ENCODE peak calls at places on chromosomes 3 and 15, in nine cellular contexts. U, S, G, D, I, O, N, K and P are unnamed samples.

GRCh38 chr3:28376424-28376823 is 27.8 kb upstream of the AZI2 start:
- DNase-seq in U (no peak), S (no peak), G (no peak), D (peak), I (no peak), O (no peak), N (no peak), K (no peak), P (no peak)

GRCh38 chr15:87777054-87777498 is 479.5 kb downstream of the NTRK3 start:
- DNase-seq in U (no peak), S (no peak), G (no peak), D (no peak), I (no peak), O (no peak), N (no peak), K (no peak), P (no peak)

GRCh38 chr3:48187579-48188265 is 495 bp downstream of the CDC25A start:
- DNase-seq in U (peak), S (peak), G (no peak), D (peak), I (peak), O (peak), N (peak), K (no peak), P (peak)

GRCh38 chr15:73887481-73887880 is 14.1 kb downstream of the TBC1D21 start:
- DNase-seq in U (no peak), S (no peak), G (no peak), D (no peak), I (no peak), O (no peak), N (no peak), K (no peak), P (no peak)

GRCh38 chr3:187958432-187959003 is 195.4 kb upstream of the LPP start:
- DNase-seq in U (peak), S (no peak), G (no peak), D (no peak), I (peak), O (no peak), N (no peak), K (no peak), P (no peak)

GRCh38 chr3:152258448-152259302 is 10.1 kb upstream of the MBNL1 start:
- DNase-seq in U (peak), S (peak), G (peak), D (peak), I (peak), O (peak), N (peak), K (peak), P (peak)

GRCh38 chr3:64716110-64716509 is 28.3 kb upstream of the ADAMTS9 start:
- DNase-seq in U (no peak), S (no peak), G (no peak), D (no peak), I (no peak), O (no peak), N (no peak), K (no peak), P (no peak)

GRCh38 chr3:59573911-59574310 is 524.1 kb upstream of the CFAP20DC start:
- DNase-seq in U (no peak), S (no peak), G (no peak), D (peak), I (no peak), O (no peak), N (peak), K (no peak), P (no peak)

GRCh38 chr15:82624008-82624407 is 23.2 kb downstream of the CPEB1 start:
- DNase-seq in U (no peak), S (no peak), G (no peak), D (no peak), I (no peak), O (no peak), N (no peak), K (no peak), P (no peak)

GRCh38 chr3:63807901-63808589 is 11.1 kb upstream of the C3orf49 start:
- DNase-seq in U (no peak), S (no peak), G (no peak), D (no peak), I (no peak), O (no peak), N (no peak), K (no peak), P (no peak)

GRCh38 chr3:47283596-47284364 is 1.0 kb downstream of the KLHL18 start:
- DNase-seq in U (no peak), S (no peak), G (no peak), D (peak), I (peak), O (no peak), N (no peak), K (no peak), P (no peak)

GRCh38 chr15:78866824-78867223 is 5.9 kb upstream of the MORF4L1 start:
- DNase-seq in U (no peak), S (no peak), G (no peak), D (no peak), I (no peak), O (no peak), N (no peak), K (no peak), P (no peak)

GRCh38 chr3:171088984-171089754 is 62.6 kb upstream of the SLC2A2 start:
- DNase-seq in U (no peak), S (no peak), G (peak), D (peak), I (no peak), O (no peak), N (no peak), K (no peak), P (no peak)

GRCh38 chr3:131933665-131934064 is 101.1 kb downstream of the CPNE4 start:
- DNase-seq in U (no peak), S (no peak), G (no peak), D (no peak), I (no peak), O (no peak), N (no peak), K (no peak), P (no peak)

GRCh38 chr15:33735637-33736247 is 232.6 kb upstream of the CHRM5 start:
- DNase-seq in U (no peak), S (no peak), G (peak), D (peak), I (no peak), O (no peak), N (no peak), K (no peak), P (no peak)

GRCh38 chr15:99437315-99438221 is 128.2 kb upstream of the MEF2A start:
- DNase-seq in U (peak), S (no peak), G (no peak), D (no peak), I (peak), O (peak), N (no peak), K (no peak), P (no peak)

GRCh38 chr3:94246136-94246535 is 183.3 kb downstream of the NSUN3 start:
- DNase-seq in U (no peak), S (no peak), G (no peak), D (no peak), I (no peak), O (no peak), N (no peak), K (no peak), P (no peak)

GRCh38 chr3:196063456-196063855 is 18.4 kb downstream of the TFRC start:
- DNase-seq in U (no peak), S (no peak), G (no peak), D (no peak), I (no peak), O (no peak), N (no peak), K (no peak), P (no peak)

GRCh38 chr3:67739851-67740250 is 85.4 kb upstream of the SUCLG2 start:
- DNase-seq in U (no peak), S (no peak), G (no peak), D (no peak), I (no peak), O (no peak), N (no peak), K (no peak), P (no peak)

GRCh38 chr3:133583396-133583795 is 9.9 kb downstream of the CDV3 start:
- DNase-seq in U (no peak), S (no peak), G (no peak), D (no peak), I (no peak), O (no peak), N (no peak), K (no peak), P (no peak)

GRCh38 chr3:61078016-61078415 is 173.2 kb downstream of the FHIT start:
- DNase-seq in U (no peak), S (no peak), G (no peak), D (no peak), I (no peak), O (no peak), N (no peak), K (no peak), P (no peak)

GRCh38 chr15:94411279-94411678 is 179.9 kb downstream of the MCTP2 start:
- DNase-seq in U (no peak), S (no peak), G (no peak), D (no peak), I (no peak), O (no peak), N (no peak), K (no peak), P (no peak)

GRCh38 chr3:117355566-117355965 is 646.0 kb downstream of the TUSC7 start:
- DNase-seq in U (no peak), S (no peak), G (no peak), D (no peak), I (no peak), O (no peak), N (no peak), K (no peak), P (no peak)

GRCh38 chr3:124246949-124247348 is 255.0 kb upstream of the ROPN1 start:
- DNase-seq in U (no peak), S (no peak), G (peak), D (peak), I (no peak), O (no peak), N (peak), K (no peak), P (no peak)

GRCh38 chr3:73086071-73086494 is 24.6 kb downstream of the EBLN2 start:
- DNase-seq in U (peak), S (no peak), G (peak), D (peak), I (peak), O (no peak), N (peak), K (no peak), P (no peak)

GRCh38 chr3:13065727-13066126 is 7.5 kb downstream of the IQSEC1 start:
- DNase-seq in U (no peak), S (no peak), G (no peak), D (no peak), I (no peak), O (no peak), N (no peak), K (no peak), P (no peak)

DNA sequence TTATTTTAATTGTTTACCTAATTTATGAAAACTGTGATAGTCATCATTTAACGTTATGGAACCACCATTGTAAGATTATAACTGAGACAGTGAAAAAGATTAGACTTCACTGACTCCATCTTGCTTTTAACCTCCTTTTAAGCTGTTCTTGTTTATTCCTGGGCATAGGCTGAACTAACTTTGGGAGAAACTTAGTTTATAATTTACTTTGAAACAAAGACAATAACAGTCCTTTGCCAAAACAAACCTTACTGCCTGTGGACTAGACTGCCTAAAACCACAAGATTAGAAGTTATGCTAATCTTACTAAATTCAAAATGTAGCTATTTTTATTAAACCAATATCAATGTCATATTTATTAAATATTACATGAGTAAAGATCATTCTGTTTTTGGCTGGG is 44.3 kb upstream of the TMEM45A start:
- DNase-seq in U (no peak), S (no peak), G (no peak), D (no peak), I (no peak), O (no peak), N (no peak), K (no peak), P (no peak)
- H3K27ac ChIP-seq in U (no peak), S (no peak), G (no peak), D (no peak), I (no peak), O (no peak), N (no peak), K (no peak), P (no peak)

GRCh38 chr15:59746777-59747176 is 57.7 kb upstream of the BNIP2 start:
- DNase-seq in U (no peak), S (no peak), G (no peak), D (no peak), I (no peak), O (no peak), N (no peak), K (no peak), P (no peak)

DNA sequence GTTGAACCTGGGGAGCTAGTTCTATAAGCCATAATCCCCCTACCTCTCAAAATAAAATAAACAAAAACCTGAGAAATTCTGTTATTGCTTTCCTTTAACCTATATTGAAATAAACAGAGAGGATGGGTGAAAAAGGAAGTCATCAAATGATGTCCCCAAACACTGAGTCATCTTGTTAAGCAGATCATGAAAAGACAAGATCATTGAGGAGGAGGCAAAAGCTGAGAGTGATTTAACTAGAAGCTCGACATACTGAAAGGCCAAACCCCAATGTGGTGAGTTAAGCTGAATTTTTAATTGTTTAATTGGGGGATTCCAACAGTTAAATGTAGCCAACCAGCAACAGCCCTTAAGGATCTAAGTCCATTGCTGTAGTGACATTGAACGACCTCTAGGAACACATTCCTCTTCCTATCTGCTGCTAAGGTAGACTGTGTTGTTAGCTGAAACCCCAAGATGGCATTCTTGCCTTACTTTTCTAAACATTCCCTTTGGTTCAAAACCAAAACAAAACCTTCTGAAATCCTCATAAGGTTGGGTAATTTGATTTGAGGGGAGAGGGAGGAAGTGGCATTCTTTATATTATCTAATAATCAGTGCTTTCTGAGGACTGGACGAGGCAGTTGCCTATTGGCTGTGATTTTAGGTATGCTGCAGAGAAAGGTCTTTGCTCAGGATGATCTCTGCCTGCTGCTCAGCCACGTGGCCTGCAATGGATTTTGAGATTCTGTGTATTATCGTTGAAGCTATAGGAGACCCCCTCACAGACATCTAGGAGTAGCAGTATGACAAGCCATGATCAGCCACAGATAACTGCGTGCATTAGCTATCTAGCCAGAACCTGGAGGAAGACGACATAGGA is 62.7 kb upstream of the BNIP2 start:
- DNase-seq in U (no peak), S (no peak), G (peak), D (peak), I (no peak), O (no peak), N (no peak), K (no peak), P (no peak)
- TF ChIP-seq CTCF in U (no peak), S (peak), G (peak), D (peak), I (peak), O (no peak), N (no peak), K (no peak), P (peak)

GRCh38 chr15:68417897-68418296 is 14.1 kb downstream of the ITGA11 start:
- DNase-seq in U (no peak), S (no peak), G (no peak), D (no peak), I (no peak), O (no peak), N (no peak), K (no peak), P (no peak)
- H3K27ac ChIP-seq in U (no peak), S (no peak), G (no peak), D (no peak), I (no peak), O (no peak), N (no peak), K (no peak), P (no peak)

DNA sequence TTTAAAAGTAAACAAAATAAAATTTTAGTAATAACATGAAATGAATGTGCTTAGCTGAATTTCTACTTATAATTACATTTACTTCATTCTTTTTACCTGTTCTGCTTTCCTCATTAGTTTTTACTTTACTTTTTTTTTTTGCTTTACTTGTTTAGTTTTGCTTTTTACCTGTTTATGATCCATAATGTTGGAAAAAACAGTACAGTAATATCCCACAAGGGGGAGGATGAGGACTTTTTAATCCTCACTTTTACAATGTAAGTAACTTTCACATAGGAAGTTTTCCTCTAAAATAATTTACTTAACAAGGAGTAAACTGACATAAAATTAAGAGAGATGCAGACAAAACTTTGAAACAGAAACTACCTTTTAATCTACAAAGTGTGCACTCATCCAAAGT is 268.7 kb downstream of the TBC1D5 start:
- DNase-seq in U (no peak), S (no peak), G (no peak), D (peak), I (no peak), O (no peak), N (no peak), K (no peak), P (no peak)
- TF ChIP-seq CTCF in U (no peak), S (no peak), G (no peak), D (peak), I (no peak), O (no peak), N (no peak), K (no peak), P (no peak)

GRCh38 chr15:48413304-48413703 is 82.1 kb downstream of the DUT start:
- DNase-seq in U (no peak), S (no peak), G (no peak), D (no peak), I (no peak), O (no peak), N (no peak), K (no peak), P (no peak)

GRCh38 chr15:48415036-48415886 is 84.0 kb downstream of the DUT start:
- DNase-seq in U (no peak), S (no peak), G (no peak), D (peak), I (no peak), O (no peak), N (no peak), K (no peak), P (no peak)

GRCh38 chr15:48411971-48412591 is 80.9 kb downstream of the DUT start:
- DNase-seq in U (no peak), S (no peak), G (no peak), D (no peak), I (no peak), O (no peak), N (no peak), K (no peak), P (no peak)

GRCh38 chr15:48416301-48416700 is 85.1 kb downstream of the DUT start:
- DNase-seq in U (no peak), S (no peak), G (no peak), D (no peak), I (no peak), O (no peak), N (no peak), K (no peak), P (no peak)

GRCh38 chr15:48414015-48414414 is 82.8 kb downstream of the DUT start:
- DNase-seq in U (no peak), S (no peak), G (no peak), D (no peak), I (no peak), O (no peak), N (no peak), K (no peak), P (no peak)
- H3K27ac ChIP-seq in U (no peak), S (no peak), G (no peak), D (no peak), I (no peak), O (no peak), N (no peak), K (no peak), P (no peak)

DNA sequence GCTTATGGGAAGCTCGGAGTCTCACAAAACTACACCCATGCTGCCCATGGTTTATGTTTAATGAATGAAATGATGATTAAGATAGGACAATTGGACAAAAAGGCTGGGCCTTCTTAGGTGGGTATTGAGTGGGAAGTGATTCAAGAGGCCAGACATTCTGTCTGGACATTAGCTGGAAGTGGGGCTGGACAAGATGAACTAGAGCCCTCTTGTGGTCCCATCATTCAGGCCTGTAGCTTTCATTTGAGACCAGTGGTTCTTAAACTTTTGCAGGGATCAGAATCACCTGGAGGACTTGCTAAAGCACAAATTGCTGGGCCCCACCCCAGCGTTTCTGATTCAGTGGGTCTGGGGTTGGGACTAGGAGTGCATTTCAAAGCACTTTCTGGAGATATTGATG is 290.4 kb upstream of the CTDSPL start:
- DNase-seq in U (no peak), S (no peak), G (no peak), D (no peak), I (no peak), O (no peak), N (no peak), K (no peak), P (no peak)
- TF ChIP-seq CTCF in U (no peak), S (no peak), G (no peak), D (no peak), I (no peak), O (no peak), N (no peak), K (no peak), P (no peak)